ENCODE peak calls at places on chromosome 21, in eight cellular contexts. One of them, this sample, is unnamed.

GRCh38 chr21:38720074-38720473 is 85.7 kb upstream of the ETS2 start:
- DNase-seq in stimulated activated CD8-positive, alpha-beta memory T cell treated with anti-CD3 and anti-CD28 coated beads, Interleukin-15, amount 100 ng/mL, for 1 hour: no peak
- DNase-seq in RWPE1: no peak
- DNase-seq in hippocampal formation: no peak
- DNase-seq in G401: no peak
- DNase-seq in NCI-H69: no peak
- DNase-seq in renal cortical epithelial cell: no peak
- DNase-seq in AG09309: no peak
- DNase-seq in this sample: no peak

GRCh38 chr21:37338671-37339526 is 27.7 kb upstream of the DYRK1A start:
- DNase-seq in RWPE1: peak; percentile 95
- DNase-seq in NCI-H69: peak; percentile 13
- DNase-seq in hippocampal formation: no peak
- DNase-seq in AG09309: peak; percentile 94
- DNase-seq in stimulated activated CD8-positive, alpha-beta memory T cell treated with anti-CD3 and anti-CD28 coated beads, Interleukin-15, amount 100 ng/mL, for 1 hour: no peak
- DNase-seq in G401: no peak
- DNase-seq in renal cortical epithelial cell: peak; percentile 67
- DNase-seq in this sample: peak; percentile 95

GRCh38 chr21:42969193-42969600 is 5.2 kb upstream of the PKNOX1 start:
- DNase-seq in NCI-H69: no peak
- DNase-seq in stimulated activated CD8-positive, alpha-beta memory T cell treated with anti-CD3 and anti-CD28 coated beads, Interleukin-15, amount 100 ng/mL, for 1 hour: no peak
- DNase-seq in renal cortical epithelial cell: no peak
- DNase-seq in hippocampal formation: no peak
- DNase-seq in G401: no peak
- DNase-seq in RWPE1: no peak
- DNase-seq in AG09309: no peak
- DNase-seq in this sample: no peak

GRCh38 chr21:34553199-34553952 is 41.4 kb upstream of the KCNE1 start:
- DNase-seq in renal cortical epithelial cell: no peak
- DNase-seq in stimulated activated CD8-positive, alpha-beta memory T cell treated with anti-CD3 and anti-CD28 coated beads, Interleukin-15, amount 100 ng/mL, for 1 hour: no peak
- DNase-seq in RWPE1: peak; percentile 53
- DNase-seq in AG09309: peak; percentile 81
- DNase-seq in NCI-H69: no peak
- DNase-seq in G401: no peak
- DNase-seq in hippocampal formation: no peak
- DNase-seq in this sample: peak; percentile 59

GRCh38 chr21:43718872-43719747 is at the start of gene PDXK:
- DNase-seq in NCI-H69: peak; percentile 98
- DNase-seq in hippocampal formation: peak; percentile 50
- DNase-seq in RWPE1: peak; percentile 79
- DNase-seq in stimulated activated CD8-positive, alpha-beta memory T cell treated with anti-CD3 and anti-CD28 coated beads, Interleukin-15, amount 100 ng/mL, for 1 hour: peak; percentile 39
- DNase-seq in G401: peak; percentile 81
- DNase-seq in renal cortical epithelial cell: no peak
- DNase-seq in AG09309: no peak
- DNase-seq in this sample: peak; percentile 39

GRCh38 chr21:39006653-39007417 is 176.4 kb downstream of the PSMG1 start:
- DNase-seq in stimulated activated CD8-positive, alpha-beta memory T cell treated with anti-CD3 and anti-CD28 coated beads, Interleukin-15, amount 100 ng/mL, for 1 hour: no peak
- DNase-seq in G401: no peak
- DNase-seq in NCI-H69: no peak
- DNase-seq in hippocampal formation: peak; percentile 53
- DNase-seq in AG09309: no peak
- DNase-seq in renal cortical epithelial cell: no peak
- DNase-seq in RWPE1: no peak
- DNase-seq in this sample: no peak

GRCh38 chr21:43827015-43827611 is 37.7 kb downstream of the RRP1 start:
- DNase-seq in renal cortical epithelial cell: peak; percentile 37
- DNase-seq in AG09309: peak; percentile 17
- DNase-seq in NCI-H69: no peak
- DNase-seq in G401: peak; percentile 19
- DNase-seq in hippocampal formation: no peak
- DNase-seq in RWPE1: no peak
- DNase-seq in stimulated activated CD8-positive, alpha-beta memory T cell treated with anti-CD3 and anti-CD28 coated beads, Interleukin-15, amount 100 ng/mL, for 1 hour: no peak
- DNase-seq in this sample: no peak

GRCh38 chr21:44872568-44873355 is 728 bp downstream of the PTTG1IP start:
- DNase-seq in hippocampal formation: no peak
- DNase-seq in AG09309: no peak
- DNase-seq in renal cortical epithelial cell: no peak
- DNase-seq in NCI-H69: peak; percentile 73
- DNase-seq in G401: peak; percentile 54
- DNase-seq in RWPE1: no peak
- DNase-seq in stimulated activated CD8-positive, alpha-beta memory T cell treated with anti-CD3 and anti-CD28 coated beads, Interleukin-15, amount 100 ng/mL, for 1 hour: no peak
- DNase-seq in this sample: no peak

GRCh38 chr21:32739946-32740345 is 12.1 kb upstream of the SYNJ1 start:
- DNase-seq in renal cortical epithelial cell: no peak
- DNase-seq in G401: no peak
- DNase-seq in hippocampal formation: no peak
- DNase-seq in AG09309: no peak
- DNase-seq in NCI-H69: no peak
- DNase-seq in RWPE1: no peak
- DNase-seq in stimulated activated CD8-positive, alpha-beta memory T cell treated with anti-CD3 and anti-CD28 coated beads, Interleukin-15, amount 100 ng/mL, for 1 hour: no peak
- DNase-seq in this sample: no peak

GRCh38 chr21:38847556-38847955 is 41.8 kb downstream of the ETS2 start:
- DNase-seq in stimulated activated CD8-positive, alpha-beta memory T cell treated with anti-CD3 and anti-CD28 coated beads, Interleukin-15, amount 100 ng/mL, for 1 hour: no peak
- DNase-seq in renal cortical epithelial cell: no peak
- DNase-seq in hippocampal formation: no peak
- DNase-seq in RWPE1: peak; percentile 28
- DNase-seq in NCI-H69: no peak
- DNase-seq in AG09309: no peak
- DNase-seq in G401: no peak
- DNase-seq in this sample: no peak

GRCh38 chr21:28699591-28700259 is 293.0 kb downstream of the LTN1 start:
- DNase-seq in stimulated activated CD8-positive, alpha-beta memory T cell treated with anti-CD3 and anti-CD28 coated beads, Interleukin-15, amount 100 ng/mL, for 1 hour: no peak
- DNase-seq in RWPE1: peak; percentile 22
- DNase-seq in AG09309: no peak
- DNase-seq in hippocampal formation: no peak
- DNase-seq in renal cortical epithelial cell: no peak
- DNase-seq in NCI-H69: no peak
- DNase-seq in G401: no peak
- DNase-seq in this sample: no peak

GRCh38 chr21:39022901-39023693 is 160.2 kb downstream of the PSMG1 start:
- DNase-seq in hippocampal formation: no peak
- DNase-seq in renal cortical epithelial cell: peak; percentile 97
- DNase-seq in stimulated activated CD8-positive, alpha-beta memory T cell treated with anti-CD3 and anti-CD28 coated beads, Interleukin-15, amount 100 ng/mL, for 1 hour: no peak
- DNase-seq in G401: no peak
- DNase-seq in AG09309: no peak
- DNase-seq in NCI-H69: peak; percentile 64
- DNase-seq in RWPE1: no peak
- DNase-seq in this sample: no peak

GRCh38 chr21:32143222-32143939 is 135.5 kb downstream of the MIS18A start:
- DNase-seq in stimulated activated CD8-positive, alpha-beta memory T cell treated with anti-CD3 and anti-CD28 coated beads, Interleukin-15, amount 100 ng/mL, for 1 hour: no peak
- DNase-seq in renal cortical epithelial cell: no peak
- DNase-seq in hippocampal formation: no peak
- DNase-seq in NCI-H69: no peak
- DNase-seq in AG09309: peak; percentile 16
- DNase-seq in G401: no peak
- DNase-seq in RWPE1: no peak
- DNase-seq in this sample: no peak

GRCh38 chr21:17461014-17461413 is 51.8 kb upstream of the CXADR start:
- DNase-seq in stimulated activated CD8-positive, alpha-beta memory T cell treated with anti-CD3 and anti-CD28 coated beads, Interleukin-15, amount 100 ng/mL, for 1 hour: no peak
- DNase-seq in NCI-H69: peak; percentile 55
- DNase-seq in AG09309: peak; percentile 46
- DNase-seq in RWPE1: peak; percentile 44
- DNase-seq in renal cortical epithelial cell: peak; percentile 63
- DNase-seq in G401: no peak
- DNase-seq in hippocampal formation: peak; percentile 51
- DNase-seq in this sample: peak; percentile 75

GRCh38 chr21:37365657-37366487 is 701 bp upstream of the DYRK1A start:
- DNase-seq in G401: peak; percentile 63
- DNase-seq in hippocampal formation: peak; percentile 55
- DNase-seq in RWPE1: peak; percentile 63
- DNase-seq in renal cortical epithelial cell: peak; percentile 22
- DNase-seq in NCI-H69: no peak
- DNase-seq in AG09309: no peak
- DNase-seq in stimulated activated CD8-positive, alpha-beta memory T cell treated with anti-CD3 and anti-CD28 coated beads, Interleukin-15, amount 100 ng/mL, for 1 hour: peak; percentile 12
- DNase-seq in this sample: peak; percentile 20

GRCh38 chr21:18334066-18334465 is 69.5 kb downstream of the TMPRSS15 start:
- DNase-seq in NCI-H69: peak; percentile 54
- DNase-seq in hippocampal formation: no peak
- DNase-seq in G401: no peak
- DNase-seq in renal cortical epithelial cell: no peak
- DNase-seq in stimulated activated CD8-positive, alpha-beta memory T cell treated with anti-CD3 and anti-CD28 coated beads, Interleukin-15, amount 100 ng/mL, for 1 hour: no peak
- DNase-seq in RWPE1: no peak
- DNase-seq in AG09309: no peak
- DNase-seq in this sample: no peak

GRCh38 chr21:29657228-29657989 is 282.4 kb downstream of the GRIK1 start:
- DNase-seq in renal cortical epithelial cell: no peak
- DNase-seq in RWPE1: no peak
- DNase-seq in NCI-H69: no peak
- DNase-seq in hippocampal formation: no peak
- DNase-seq in AG09309: no peak
- DNase-seq in G401: no peak
- DNase-seq in stimulated activated CD8-positive, alpha-beta memory T cell treated with anti-CD3 and anti-CD28 coated beads, Interleukin-15, amount 100 ng/mL, for 1 hour: no peak
- DNase-seq in this sample: no peak

GRCh38 chr21:35614412-35614901 is 445.9 kb downstream of the SETD4 start:
- DNase-seq in NCI-H69: peak; percentile 26
- DNase-seq in stimulated activated CD8-positive, alpha-beta memory T cell treated with anti-CD3 and anti-CD28 coated beads, Interleukin-15, amount 100 ng/mL, for 1 hour: no peak
- DNase-seq in hippocampal formation: no peak
- DNase-seq in RWPE1: peak; percentile 66
- DNase-seq in AG09309: no peak
- DNase-seq in G401: no peak
- DNase-seq in renal cortical epithelial cell: peak; percentile 86
- DNase-seq in this sample: peak; percentile 50

GRCh38 chr21:26925636-26926035 is 41.3 kb downstream of the ADAMTS5 start:
- DNase-seq in AG09309: no peak
- DNase-seq in NCI-H69: no peak
- DNase-seq in stimulated activated CD8-positive, alpha-beta memory T cell treated with anti-CD3 and anti-CD28 coated beads, Interleukin-15, amount 100 ng/mL, for 1 hour: no peak
- DNase-seq in renal cortical epithelial cell: no peak
- DNase-seq in G401: peak; percentile 51
- DNase-seq in RWPE1: no peak
- DNase-seq in hippocampal formation: no peak
- DNase-seq in this sample: no peak

GRCh38 chr21:42611852-42612251 is 41.6 kb upstream of the PDE9A start:
- DNase-seq in AG09309: no peak
- DNase-seq in RWPE1: no peak
- DNase-seq in hippocampal formation: no peak
- DNase-seq in G401: no peak
- DNase-seq in stimulated activated CD8-positive, alpha-beta memory T cell treated with anti-CD3 and anti-CD28 coated beads, Interleukin-15, amount 100 ng/mL, for 1 hour: no peak
- DNase-seq in renal cortical epithelial cell: no peak
- DNase-seq in NCI-H69: no peak
- DNase-seq in this sample: no peak